ENCODE peak calls at places on chromosomes 13 and 19, in four cellular contexts. L is skeletal muscle cell, Y is heart left ventricle, S is left lung. Z is an unnamed sample.

GRCh38 chr19:51127755-51128154 is 3.0 kb downstream of the SIGLEC9 start:
- DNase-seq in S (peak; percentile 69), L (peak; percentile 5), Y (peak; percentile 54), Z (no peak)

GRCh38 chr13:113654175-113654560 is 3.8 kb downstream of the ATP4B start:
- DNase-seq in S (peak; percentile 9), Y (no peak), L (no peak), Z (no peak)

GRCh38 chr19:17749912-17750317 is 1.4 kb upstream of the FCHO1 start:
- DNase-seq in Y (no peak), L (no peak), S (no peak), Z (no peak)

GRCh38 chr19:42067315-42067888 is 2.6 kb downstream of the GRIK5 start:
- DNase-seq in L (no peak), Y (no peak), S (no peak), Z (no peak)

GRCh38 chr13:25170554-25171107 is 1.5 kb downstream of the AMER2 start:
- DNase-seq in Y (no peak), S (no peak), L (no peak), Z (no peak)

GRCh38 chr13:25847145-25847544 is 204.7 kb downstream of the SHISA2 start:
- DNase-seq in S (no peak), L (no peak), Y (no peak), Z (no peak)

GRCh38 chr19:30446844-30447243 is 74.7 kb downstream of the ZNF536 start:
- DNase-seq in S (no peak), L (no peak), Y (no peak), Z (no peak)

GRCh38 chr19:49888478-49888901 is 8.2 kb downstream of the IL4I1 start:
- DNase-seq in L (no peak), Y (no peak), S (no peak), Z (no peak)

GRCh38 chr13:21458457-21458815 is 667 bp downstream of the ZDHHC20 start:
- DNase-seq in Y (peak; percentile 35), S (peak; percentile 75), L (no peak), Z (no peak)

GRCh38 chr13:50202485-50202884 is 187.2 kb downstream of the KCNRG start:
- DNase-seq in L (no peak), Y (no peak), S (no peak), Z (no peak)

GRCh38 chr19:38277969-38278680 is 13.8 kb downstream of the SPINT2 start:
- DNase-seq in Y (peak; percentile 86), S (no peak), L (no peak), Z (peak; percentile 48)

GRCh38 chr13:99299545-99300341 is 7.5 kb downstream of the GPR183 start:
- DNase-seq in L (no peak), Y (no peak), S (no peak), Z (no peak)

GRCh38 chr13:111153977-111154332 is 38.8 kb downstream of the ARHGEF7 start:
- DNase-seq in S (peak; percentile 59), Y (no peak), L (peak; percentile 2), Z (no peak)

GRCh38 chr13:99722931-99723330 is 221.7 kb downstream of the TM9SF2 start:
- DNase-seq in L (no peak), Y (no peak), S (no peak), Z (no peak)

GRCh38 chr19:17021793-17022590 is 4.6 kb downstream of the CPAMD8 start:
- DNase-seq in L (no peak), Y (no peak), S (peak; percentile 62), Z (no peak)

GRCh38 chr13:21546372-21546771 is 57.6 kb downstream of the MICU2 start:
- DNase-seq in L (no peak), Y (no peak), S (no peak), Z (no peak)

GRCh38 chr13:37074703-37075102 is 15.2 kb upstream of the SUPT20H start:
- DNase-seq in S (no peak), Y (no peak), L (no peak), Z (peak; percentile 37)

GRCh38 chr19:17658666-17659065 is 29.5 kb downstream of the UNC13A start:
- DNase-seq in L (no peak), Y (no peak), S (no peak), Z (no peak)

GRCh38 chr13:114025432-114026127 is 51.7 kb upstream of the C13orf46 start:
- DNase-seq in L (peak; percentile 43), S (no peak), Y (no peak), Z (peak; percentile 69)

GRCh38 chr13:110869805-110870706 is 44.8 kb downstream of the ANKRD10 start:
- DNase-seq in L (peak; percentile 99), Y (peak; percentile 89), S (peak; percentile 94), Z (peak; percentile 100)

GRCh38 chr19:7333198-7334118 is 15.3 kb upstream of the ARHGEF18 start:
- DNase-seq in Y (peak; percentile 56), S (no peak), L (no peak), Z (peak; percentile 8)

GRCh38 chr13:67134322-67135129 is 95.6 kb downstream of the PCDH9 start:
- DNase-seq in L (no peak), Y (no peak), S (no peak), Z (no peak)

GRCh38 chr19:54096642-54097106 is 3.9 kb downstream of the OSCAR start:
- DNase-seq in Y (no peak), L (no peak), S (peak; percentile 42), Z (peak; percentile 42)

GRCh38 chr13:93824286-93824685 is 597.7 kb downstream of the GPC6 start:
- DNase-seq in S (no peak), L (no peak), Y (no peak), Z (no peak)

GRCh38 chr13:41500501-41500900 is 43.2 kb downstream of the RGCC start:
- DNase-seq in S (no peak), Y (no peak), L (no peak), Z (no peak)

GRCh38 chr19:4913996-4914735 is 4.9 kb downstream of the UHRF1 start:
- DNase-seq in Y (no peak), L (no peak), S (no peak), Z (peak; percentile 49)

GRCh38 chr13:53264751-53265150 is 236.1 kb downstream of the OLFM4 start:
- DNase-seq in S (no peak), L (no peak), Y (no peak), Z (no peak)

GRCh38 chr13:102856603-102857002 is 10.8 kb downstream of the ERCC5 start:
- DNase-seq in L (no peak), Y (peak; percentile 64), S (peak; percentile 52), Z (peak; percentile 46)

GRCh38 chr13:23399254-23399796 is 34.2 kb downstream of the SACS start:
- DNase-seq in S (no peak), L (no peak), Y (no peak), Z (no peak)

GRCh38 chr13:89407357-89407756 is 1736.2 kb downstream of the SLITRK5 start:
- DNase-seq in L (no peak), S (no peak), Y (no peak), Z (no peak)

GRCh38 chr13:110185696-110186095 is 121.3 kb downstream of the COL4A1 start:
- DNase-seq in S (no peak), Y (no peak), L (peak; percentile 47), Z (peak; percentile 96)

GRCh38 chr13:100533588-100534041 is 55.0 kb downstream of the GGACT start:
- DNase-seq in S (no peak), L (no peak), Y (no peak), Z (no peak)

GRCh38 chr13:41127746-41128145 is 4.9 kb downstream of the KBTBD6 start:
- DNase-seq in S (no peak), L (no peak), Y (no peak), Z (no peak)

GRCh38 chr13:75399879-75400217 is 82.1 kb downstream of the TBC1D4 start:
- DNase-seq in Y (no peak), L (no peak), S (no peak), Z (no peak)

GRCh38 chr19:8005534-8006256 is at the start of gene ELAVL1:
- DNase-seq in Y (peak; percentile 91), L (peak; percentile 60), S (peak; percentile 87), Z (peak; percentile 73)

GRCh38 chr19:5038631-5039271 is 69.8 kb downstream of the KDM4B start:
- DNase-seq in S (no peak), L (no peak), Y (no peak), Z (no peak)